ENCODE peak calls at places on chromosomes 16 and 17, in nine cellular contexts. I, L, J, V, X, T, Q, O and C are unnamed samples.

GRCh38 chr17:50396261-50397110 is 837 bp downstream of the LRRC59 start:
- DNase-seq in I (peak), T (no peak), O (no peak), L (no peak), X (peak), Q (peak), J (peak), V (peak), C (peak)

GRCh38 chr17:3681057-3681456 is 12.4 kb downstream of the EMC6 start:
- DNase-seq in O (no peak), X (no peak), I (no peak), V (no peak), L (no peak), Q (no peak), T (no peak), J (no peak), C (no peak)

GRCh38 chr16:30395155-30395991 is at the start of gene ZNF48:
- DNase-seq in X (peak), V (peak), T (peak), J (peak), O (peak), Q (peak), I (peak), L (peak), C (peak)

GRCh38 chr17:65190467-65191095 is 53.4 kb downstream of the RGS9 start:
- DNase-seq in X (no peak), L (no peak), O (no peak), J (peak), T (no peak), V (peak), I (no peak), Q (no peak), C (peak)

GRCh38 chr17:57357830-57358426 is 101.6 kb downstream of the MSI2 start:
- DNase-seq in L (no peak), V (no peak), O (no peak), J (no peak), Q (peak), I (no peak), T (no peak), X (no peak), C (no peak)

GRCh38 chr16:7746971-7747370 is 414.3 kb downstream of the RBFOX1 start:
- DNase-seq in V (no peak), X (no peak), O (no peak), J (no peak), Q (no peak), I (no peak), T (no peak), L (no peak), C (no peak)

GRCh38 chr16:88597856-88598491 is 27.8 kb downstream of the ZC3H18 start:
- DNase-seq in T (no peak), O (no peak), L (no peak), Q (no peak), X (peak), V (no peak), I (no peak), J (no peak), C (no peak)

GRCh38 chr17:39027440-39028035 is 60.3 kb upstream of the FBXO47 start:
- DNase-seq in J (no peak), L (no peak), Q (no peak), O (no peak), I (no peak), T (no peak), X (no peak), V (no peak), C (no peak)

GRCh38 chr16:11257131-11257938 is 1.3 kb upstream of the SOCS1 start:
- DNase-seq in J (peak), O (peak), X (peak), T (peak), L (peak), Q (peak), I (peak), V (peak), C (peak)

GRCh38 chr17:39134878-39135277 is 16.6 kb downstream of the PLXDC1 start:
- DNase-seq in I (no peak), J (peak), L (no peak), O (no peak), X (no peak), V (no peak), Q (no peak), T (no peak), C (peak)

GRCh38 chr17:19306160-19307111 is 56.1 kb downstream of the B9D1 start:
- DNase-seq in I (no peak), V (no peak), X (no peak), O (no peak), J (no peak), T (no peak), L (no peak), Q (no peak), C (no peak)

GRCh38 chr16:82694239-82694874 is 67.6 kb downstream of the CDH13 start:
- DNase-seq in T (no peak), Q (no peak), I (no peak), X (no peak), V (peak), O (no peak), L (no peak), J (peak), C (peak)

GRCh38 chr16:81832801-81833547 is 53.9 kb downstream of the PLCG2 start:
- DNase-seq in V (no peak), J (no peak), X (no peak), O (no peak), L (no peak), Q (no peak), T (no peak), I (no peak), C (no peak)

GRCh38 chr16:20372696-20373095 is 20.2 kb upstream of the UMOD start:
- DNase-seq in I (no peak), L (no peak), Q (no peak), T (no peak), O (no peak), J (no peak), V (no peak), X (no peak), C (no peak)

GRCh38 chr17:78141437-78142112 is 4.6 kb upstream of the C17orf99 start:
- DNase-seq in T (no peak), O (no peak), V (no peak), J (no peak), I (no peak), X (no peak), L (no peak), Q (no peak), C (no peak)

GRCh38 chr17:60817187-60817586 is 139.5 kb downstream of the BCAS3 start:
- DNase-seq in X (no peak), I (peak), V (peak), L (no peak), O (no peak), T (no peak), J (peak), Q (no peak), C (peak)

GRCh38 chr17:76716146-76716833 is 5.5 kb upstream of the MXRA7 start:
- DNase-seq in V (peak), Q (no peak), O (no peak), X (no peak), T (no peak), I (peak), L (no peak), J (peak), C (peak)

GRCh38 chr16:78503501-78504110 is 404.2 kb downstream of the WWOX start:
- DNase-seq in J (peak), O (no peak), Q (peak), T (no peak), I (peak), L (peak), X (peak), V (peak), C (peak)

GRCh38 chr16:60491258-60491657 is 1545.0 kb downstream of the CDH8 start:
- DNase-seq in O (no peak), X (no peak), J (no peak), L (no peak), Q (no peak), T (no peak), V (no peak), I (no peak), C (no peak)

GRCh38 chr16:30688701-30689100 is 10.3 kb upstream of the SRCAP start:
- DNase-seq in J (no peak), V (no peak), I (no peak), T (no peak), Q (no peak), O (no peak), X (no peak), L (no peak), C (no peak)

GRCh38 chr17:19978803-19979202 is 1.2 kb upstream of the AKAP10 start:
- DNase-seq in I (no peak), L (no peak), X (no peak), T (no peak), J (no peak), V (no peak), O (no peak), Q (no peak), C (no peak)

GRCh38 chr16:75198135-75198600 is 8.8 kb downstream of the CTRB2 start:
- DNase-seq in O (no peak), Q (no peak), J (no peak), I (no peak), V (peak), X (no peak), L (no peak), T (peak), C (no peak)

GRCh38 chr17:51372345-51373004 is 112.1 kb downstream of the UTP18 start:
- DNase-seq in L (no peak), Q (peak), T (peak), J (peak), V (peak), X (no peak), I (peak), O (no peak), C (peak)

GRCh38 chr17:67993153-67993997 is 2.9 kb downstream of the C17orf58 start:
- DNase-seq in Q (peak), T (peak), L (peak), O (no peak), X (peak), J (peak), V (peak), I (peak), C (peak)

GRCh38 chr16:12580809-12581208 is 222.9 kb downstream of the CPPED1 start:
- DNase-seq in T (no peak), L (no peak), Q (no peak), J (no peak), X (no peak), V (no peak), I (no peak), O (no peak), C (no peak)

GRCh38 chr17:73643012-73643845 is 1.0 kb downstream of the SDK2 start:
- DNase-seq in I (no peak), T (peak), X (peak), L (peak), V (no peak), O (no peak), Q (peak), J (peak), C (no peak)

GRCh38 chr17:77116371-77116860 is 24.4 kb upstream of the SEC14L1 start:
- DNase-seq in Q (no peak), O (no peak), T (no peak), V (no peak), X (no peak), J (no peak), L (no peak), I (peak), C (no peak)